ENCODE peak calls at places on chromosomes 12 and 14, in four cellular contexts. Z is GM23248, L is GM23338, X is MM.1S. T is an unnamed sample.

GRCh38 chr12:33825442-33825841 is 196.9 kb upstream of the ALG10 start:
- DNase-seq in Z (no peak), L (no peak), X (no peak), T (no peak)

GRCh38 chr12:75568387-75568786 is 57.0 kb upstream of the KRR1 start:
- DNase-seq in Z (no peak), L (no peak), X (no peak), T (no peak)

GRCh38 chr12:12872934-12873275 is 18.5 kb upstream of the GPRC5A start:
- DNase-seq in Z (peak; percentile 69), L (no peak), X (no peak), T (no peak)

GRCh38 chr14:60686865-60687264 is 37.3 kb downstream of the SIX4 start:
- DNase-seq in Z (no peak), L (no peak), X (no peak), T (no peak)

GRCh38 chr12:125185740-125186470 is 120.7 kb downstream of the AACS start:
- DNase-seq in Z (peak; percentile 71), L (peak; percentile 90), X (peak; percentile 64), T (peak; percentile 88)

GRCh38 chr12:115440438-115440837 is 756.5 kb upstream of the TBX3 start:
- DNase-seq in Z (peak; percentile 73), L (no peak), X (no peak), T (no peak)

GRCh38 chr12:19428261-19428660 is 11.0 kb upstream of the AEBP2 start:
- DNase-seq in Z (peak; percentile 13), L (no peak), X (no peak), T (no peak)

GRCh38 chr12:116153983-116154382 is 123.5 kb downstream of the MED13L start:
- DNase-seq in Z (no peak), L (peak; percentile 31), X (no peak), T (no peak)

GRCh38 chr14:104968541-104969401 is 9.4 kb downstream of the AHNAK2 start:
- DNase-seq in Z (peak; percentile 85), L (no peak), X (no peak), T (peak; percentile 71)
- TF ChIP-seq EZH2phosphoT487 in Z (no peak), L (no peak), X (no peak), T (no peak)

DNA sequence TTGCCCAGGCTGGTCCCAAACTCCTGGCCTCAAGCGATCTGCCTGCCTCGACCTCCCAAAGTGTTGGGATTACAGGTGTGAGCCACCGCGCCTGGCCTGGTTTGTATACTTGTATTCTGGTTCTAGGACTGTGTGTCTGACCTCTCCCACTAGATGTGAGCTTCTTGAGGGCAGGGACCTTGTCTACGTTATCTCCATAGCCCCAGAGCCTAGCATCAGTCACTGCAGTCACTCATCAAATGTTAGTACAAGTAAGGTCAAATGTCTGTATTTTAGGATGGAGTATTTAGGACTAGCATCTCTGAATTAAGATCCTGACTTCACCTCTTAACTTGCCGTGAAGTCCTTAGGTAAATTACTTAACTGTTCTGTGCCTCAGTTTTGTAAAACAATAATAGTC is 2.9 kb downstream of the RILPL2 start:
- DNase-seq in Z (no peak), L (no peak), X (no peak), T (no peak)
- H3K4me2 ChIP-seq in Z (peak overlapping the region; percentile 12), L (no peak overlapping the region), X (no peak overlapping the region), T (peak overlapping the region; percentile 93)

GRCh38 chr12:131615316-131616053 is 95.4 kb upstream of the SFSWAP start:
- DNase-seq in Z (peak; percentile 11), L (no peak), X (no peak), T (no peak)
- TF ChIP-seq EZH2phosphoT487 in Z (no peak), L (no peak), X (no peak), T (no peak)

DNA sequence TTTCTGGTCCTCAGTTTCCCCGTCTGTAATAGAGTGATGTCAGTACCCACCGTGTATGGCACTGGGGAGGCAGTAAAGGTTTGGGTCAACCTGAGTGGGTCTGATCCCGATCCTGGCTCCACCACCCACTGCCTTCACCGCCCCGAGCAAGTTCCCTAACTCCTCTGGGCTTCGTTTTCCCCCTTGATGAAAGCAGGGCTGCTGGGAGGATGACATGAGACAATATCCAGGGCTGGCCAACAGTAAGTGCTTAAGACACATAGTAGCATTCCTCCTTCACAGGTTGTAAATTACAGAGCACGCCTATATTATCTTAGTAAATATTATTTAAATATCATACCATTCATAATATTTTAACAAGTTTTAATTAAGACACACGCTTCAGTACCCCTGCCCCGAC is 590 bp downstream of the PLEK2 start:
- DNase-seq in Z (peak; percentile 31), L (no peak), X (no peak), T (no peak)
- H3K4me2 ChIP-seq in Z (peak overlapping the region; percentile 90), L (peak overlapping the region; percentile 88), X (no peak overlapping the region), T (no peak overlapping the region)

DNA sequence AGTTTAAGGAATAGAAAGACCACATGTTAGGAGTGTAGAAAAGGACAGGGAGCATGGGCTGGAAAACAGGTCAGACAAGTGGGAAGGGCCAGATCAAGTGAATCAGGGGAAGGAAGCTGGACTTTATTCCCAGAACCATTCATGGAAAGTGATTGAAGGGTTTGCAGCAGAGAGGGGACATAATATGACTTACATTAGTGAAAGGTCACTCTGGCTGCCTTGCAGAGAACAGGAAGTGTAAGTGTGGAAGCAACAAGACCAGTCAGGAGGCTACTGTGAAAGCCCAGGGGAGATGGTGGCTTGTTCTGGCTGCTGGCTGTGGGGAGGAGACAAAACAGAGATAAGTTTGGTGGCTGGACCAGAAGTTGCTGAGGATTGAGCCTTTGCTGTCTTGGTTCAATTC is 69.1 kb downstream of the VCPKMT start:
- DNase-seq in Z (no peak), L (no peak), X (no peak), T (peak; percentile 76)
- TF ChIP-seq EZH2phosphoT487 in Z (no peak), L (no peak), X (no peak), T (no peak)

DNA sequence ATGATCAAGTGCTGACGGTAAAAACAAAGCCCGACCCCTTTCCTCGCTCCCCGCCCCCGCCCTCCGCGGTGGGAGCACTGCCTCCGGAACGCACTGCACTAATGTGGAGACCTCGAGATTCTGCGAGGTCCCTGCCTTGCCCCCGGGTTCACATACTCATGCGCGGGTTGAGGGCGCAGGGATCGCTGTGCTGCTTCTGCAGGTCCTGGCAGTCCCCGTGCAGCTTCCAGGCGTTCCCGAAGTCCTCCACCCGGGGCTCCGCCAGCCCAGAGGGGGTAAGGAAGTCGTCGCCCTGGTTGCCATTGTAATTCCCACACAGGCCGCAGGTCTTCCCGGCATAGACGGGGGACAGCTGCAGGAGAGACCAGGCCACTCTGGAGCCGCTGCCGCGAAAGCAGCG is 66.8 kb downstream of the VWF start:
- DNase-seq in Z (no peak), L (peak; percentile 87), X (no peak), T (no peak)
- H3K4me2 ChIP-seq in Z (no peak overlapping the region), L (peak overlapping the region; percentile 79), X (no peak overlapping the region), T (no peak overlapping the region)

DNA sequence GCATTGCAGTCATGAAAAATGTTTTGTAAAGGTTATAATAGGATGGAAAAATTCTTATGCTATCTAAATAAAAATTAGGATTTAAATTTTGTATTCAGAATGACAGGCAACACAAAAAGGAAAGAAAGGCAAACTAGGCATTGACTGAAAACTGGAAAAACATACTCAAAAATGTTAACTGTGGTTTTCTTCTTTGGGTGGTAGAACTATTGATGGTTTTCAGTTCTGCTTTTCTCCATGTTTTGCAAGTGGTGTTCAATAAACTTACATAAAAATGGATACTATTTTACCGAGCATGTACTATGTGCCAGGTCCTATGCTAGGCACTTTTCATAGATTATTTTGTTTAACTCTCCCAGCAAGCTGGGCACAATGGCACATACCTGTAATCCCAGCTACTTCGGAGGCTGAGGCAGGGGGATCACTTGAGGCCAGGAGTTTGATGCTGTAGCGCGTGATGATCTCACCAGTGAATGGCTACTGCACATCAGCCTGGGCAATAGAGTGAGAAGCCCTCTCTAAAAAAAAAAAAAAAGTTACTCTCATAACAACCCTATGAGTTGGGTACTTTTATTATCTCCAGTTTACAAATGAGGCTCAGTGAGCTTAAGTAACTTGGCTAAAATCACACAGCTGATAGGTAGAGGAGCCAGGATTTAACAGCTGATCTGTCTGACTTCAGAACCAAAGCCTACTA is 26.4 kb upstream of the TCP11L2 start:
- DNase-seq in Z (no peak), L (no peak), X (peak; percentile 16), T (peak; percentile 32)
- TF ChIP-seq EZH2phosphoT487 in Z (no peak), L (no peak), X (no peak), T (no peak)

DNA sequence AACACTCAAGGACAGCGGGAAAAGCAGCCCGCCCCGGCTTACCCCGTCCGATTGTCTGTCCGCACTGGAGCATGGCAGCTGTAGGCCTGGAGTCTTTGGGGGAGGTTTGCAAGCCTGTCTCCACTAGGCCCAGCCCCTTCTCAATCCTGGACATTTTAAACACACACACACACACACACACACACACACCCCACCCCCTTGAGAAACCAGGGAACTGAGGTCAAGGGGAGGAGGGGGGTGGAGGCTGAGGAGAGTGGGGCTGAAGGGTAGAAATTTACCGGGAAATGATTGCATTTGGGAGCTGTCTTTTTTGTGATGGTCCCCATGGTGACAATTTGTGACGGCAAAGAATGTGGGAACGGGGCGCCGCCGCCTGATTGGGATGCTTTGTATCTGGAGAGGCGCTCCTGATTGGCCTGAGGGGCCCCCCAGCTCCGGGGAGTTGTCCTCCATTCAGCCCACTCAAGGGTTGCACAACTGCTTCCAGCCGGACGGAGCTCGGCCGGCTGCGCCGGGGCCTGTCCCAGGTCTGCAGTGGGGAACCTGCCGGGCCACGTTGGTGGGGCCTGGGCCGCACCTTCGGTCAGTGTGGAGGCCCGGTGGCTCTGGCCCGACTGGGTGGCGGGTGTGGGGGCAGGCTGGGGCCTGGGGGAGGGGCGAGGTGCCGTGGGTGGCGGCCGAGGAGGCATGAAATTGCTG is at the start of gene FAM181A:
- DNase-seq in Z (no peak), L (no peak), X (no peak), T (no peak)
- H3K4me2 ChIP-seq in Z (no peak within 1 kb of the TSS), L (no peak within 1 kb of the TSS), X (no peak within 1 kb of the TSS), T (no peak within 1 kb of the TSS)